ENCODE peak calls at places on chromosomes 3 and 15, in six cellular contexts. O is breast epithelium, J is esophagus squamous epithelium, X is left ventricle myocardium inferior, G is right atrium auricular region, F is ovary. A is an unnamed sample. For H3K27me3, the result is how much of the 10 kb centered on the place peaks cover.

GRCh38 chr3:126113733-126114132 is 29.8 kb upstream of the SLC41A3 start:
- DNase-seq in G (no peak), F (no peak), J (no peak), X (no peak), O (no peak), A (no peak)

GRCh38 chr3:34878488-34878887 is 760.8 kb upstream of the ARPP21 start:
- DNase-seq in G (no peak), O (no peak), X (no peak), F (no peak), J (no peak), A (no peak)

GRCh38 chr15:92524161-92524560 is 130.5 kb downstream of the ST8SIA2 start:
- DNase-seq in F (no peak), J (no peak), G (no peak), O (no peak), X (no peak), A (no peak)

GRCh38 chr3:129624347-129625070 is 18.0 kb upstream of the PLXND1 start:
- DNase-seq in G (no peak), J (no peak), X (peak), O (peak), F (no peak), A (peak)

GRCh38 chr3:48433472-48434118 is 3.7 kb upstream of the PLXNB1 start:
- DNase-seq in F (peak), G (peak), X (no peak), O (no peak), J (no peak), A (peak)

GRCh38 chr3:39639344-39640236 is 169.8 kb upstream of the MYRIP start:
- DNase-seq in G (peak), F (no peak), O (no peak), J (no peak), X (no peak), A (no peak)

GRCh38 chr15:23069496-23070166 is 30.3 kb upstream of the TUBGCP5 start:
- DNase-seq in O (no peak), J (no peak), G (no peak), X (no peak), F (no peak), A (no peak)

GRCh38 chr3:151751161-151751560 is 17.4 kb downstream of the AADACL2 start:
- DNase-seq in X (no peak), J (no peak), G (no peak), O (no peak), F (no peak), A (no peak)

GRCh38 chr3:113132571-113132996 is 78.8 kb upstream of the BOC start:
- DNase-seq in G (no peak), F (no peak), J (no peak), O (no peak), X (no peak), A (no peak)

GRCh38 chr15:32775103-32775502 is 57.3 kb downstream of the GREM1 start:
- DNase-seq in J (no peak), X (no peak), F (no peak), O (no peak), G (no peak), A (no peak)

GRCh38 chr3:151156618-151157216 is 46.3 kb downstream of the GPR171 start:
- DNase-seq in X (no peak), J (no peak), O (no peak), F (no peak), G (no peak), A (no peak)

GRCh38 chr15:74587924-74588323 is 27.7 kb upstream of the CLK3 start:
- DNase-seq in O (no peak), J (no peak), G (no peak), F (no peak), X (no peak), A (no peak)

GRCh38 chr15:56428821-56429458 is 36.0 kb downstream of the MNS1 start:
- DNase-seq in F (no peak), X (no peak), O (no peak), J (no peak), G (no peak), A (no peak)

GRCh38 chr3:27094721-27095120 is 274.5 kb downstream of the NEK10 start:
- DNase-seq in F (no peak), O (no peak), G (no peak), X (no peak), J (no peak), A (no peak)

GRCh38 chr15:60523056-60523455 is 44.1 kb upstream of the ICE2 start:
- DNase-seq in J (no peak), O (no peak), G (no peak), F (no peak), X (no peak), A (no peak)

GRCh38 chr3:122350814-122351418 is 25.9 kb downstream of the CSTA start:
- DNase-seq in F (no peak), G (no peak), J (no peak), O (no peak), X (no peak), A (no peak)

GRCh38 chr15:68464451-68465090 is 32.6 kb upstream of the ITGA11 start:
- DNase-seq in F (no peak), J (no peak), G (peak), X (no peak), O (no peak), A (no peak)

GRCh38 chr3:144128117-144128892 is 156.7 kb downstream of the DIPK2A start:
- DNase-seq in O (no peak), J (no peak), F (no peak), X (no peak), G (no peak), A (no peak)

GRCh38 chr15:80778964-80779657 is at the start of gene CEMIP:
- DNase-seq in G (peak), J (no peak), X (peak), O (peak), F (peak), A (peak)

GRCh38 chr3:169085827-169086226 is 577.7 kb downstream of the MECOM start:
- DNase-seq in G (no peak), X (no peak), O (no peak), F (no peak), J (no peak), A (no peak)

GRCh38 chr15:70252936-70253280 is 155.2 kb upstream of the TLE3 start:
- DNase-seq in F (no peak), G (no peak), O (no peak), X (no peak), J (no peak), A (no peak)

GRCh38 chr3:190404715-190405114 is 16.8 kb downstream of the CLDN16 start:
- DNase-seq in J (no peak), O (no peak), F (no peak), G (no peak), X (no peak), A (no peak)

GRCh38 chr3:190401943-190402342 is 14.0 kb downstream of the CLDN16 start:
- DNase-seq in X (no peak), J (no peak), G (no peak), O (no peak), F (no peak), A (no peak)

GRCh38 chr3:190399677-190400076 is 11.7 kb downstream of the CLDN16 start:
- DNase-seq in X (no peak), F (no peak), G (no peak), J (no peak), O (no peak), A (no peak)
- TF ChIP-seq CTCF in X (no peak), F (no peak), G (no peak), J (no peak), O (no peak), A (no peak)

GRCh38 chr15:79089331-79089889 is 1.2 kb downstream of the RASGRF1 start:
- DNase-seq in F (no peak), J (no peak), G (peak), O (no peak), X (no peak), A (peak)

GRCh38 chr15:79089890-79090486 is 592 bp downstream of the RASGRF1 start:
- DNase-seq in G (peak), X (no peak), F (no peak), J (no peak), O (no peak), A (peak)

GRCh38 chr15:79088426-79089205 is 2.0 kb downstream of the RASGRF1 start:
- DNase-seq in F (no peak), O (no peak), J (no peak), G (peak), X (no peak), A (peak)

GRCh38 chr15:79084308-79084968 is 6.1 kb downstream of the RASGRF1 start:
- DNase-seq in X (no peak), F (no peak), O (no peak), G (no peak), J (no peak), A (peak)

DNA sequence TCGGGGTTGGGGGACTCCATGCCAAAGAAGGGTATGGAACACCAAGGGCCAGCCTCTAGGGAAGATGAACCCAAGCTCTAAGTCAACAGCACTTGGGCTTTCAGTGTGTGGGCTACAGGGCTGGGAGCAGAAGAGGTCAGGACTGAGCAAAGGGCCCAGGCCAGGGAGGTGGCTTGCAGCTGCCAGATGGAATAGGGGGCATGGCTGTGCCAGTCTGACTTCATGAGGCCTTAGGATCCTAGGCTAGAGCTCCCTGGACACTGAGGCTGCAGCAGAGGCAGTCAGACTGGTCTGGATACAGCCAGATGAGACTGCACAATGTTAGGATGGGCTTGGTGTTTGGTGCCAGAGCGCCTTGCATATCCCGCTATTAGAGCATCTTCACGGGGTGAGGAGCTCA is 3.8 kb downstream of the RASGRF1 start:
- DNase-seq in O (no peak), F (no peak), G (no peak), J (no peak), X (no peak), A (peak)
- H3K27me3 ChIP-seq in O (half or more), F (under half), G (under half), J (under half), X (half or more), A (under half)

GRCh38 chr3:4498446-4498845 is 5.3 kb downstream of the ITPR1 start:
- DNase-seq in X (no peak), F (no peak), O (no peak), J (no peak), G (no peak), A (no peak)
- TF ChIP-seq CTCF in X (no peak), F (no peak), O (no peak), J (no peak), G (no peak), A (no peak)

DNA sequence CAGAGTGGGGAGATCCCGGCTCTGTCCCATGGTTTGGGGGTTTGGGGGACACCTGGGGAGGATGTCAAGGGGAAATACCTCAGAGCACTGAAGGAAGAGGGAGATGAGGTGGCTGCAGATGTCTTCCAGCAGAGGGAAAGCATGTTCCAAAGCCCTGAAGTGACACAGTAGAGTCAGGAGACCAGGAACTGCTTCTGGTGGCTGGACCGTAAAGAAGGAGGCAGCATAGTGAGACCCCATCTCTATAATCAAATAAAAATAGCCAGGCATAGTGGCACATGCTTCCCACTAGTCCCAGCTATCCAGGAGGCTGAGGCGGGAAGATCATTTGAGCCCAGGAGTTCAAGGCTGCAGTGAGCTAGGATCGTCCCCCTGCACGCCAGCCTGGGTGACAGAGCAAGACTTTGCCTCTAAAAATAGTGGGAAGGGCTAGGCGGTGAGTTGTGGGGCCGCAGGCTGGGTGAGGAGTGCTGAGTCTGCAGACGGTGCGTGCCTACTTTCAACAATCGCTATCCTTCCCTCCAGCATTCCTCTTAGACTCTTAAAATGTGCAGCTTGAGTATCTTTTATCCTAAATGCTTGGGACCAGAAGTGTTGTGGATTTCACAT is 26.2 kb downstream of the HES1 start:
- DNase-seq in O (no peak), G (no peak), X (no peak), J (no peak), F (no peak), A (no peak)
- H3K27me3 ChIP-seq in O (under half), G (under half), X (under half), J (under half), F (under half), A (under half)

GRCh38 chr3:51306093-51306492 is 79.0 kb upstream of the MANF start:
- DNase-seq in G (no peak), J (no peak), X (no peak), F (no peak), O (no peak), A (no peak)

GRCh38 chr3:51307458-51307857 is 77.6 kb upstream of the MANF start:
- DNase-seq in O (no peak), F (no peak), X (no peak), G (no peak), J (no peak), A (no peak)

GRCh38 chr3:51311055-51311454 is 74.0 kb upstream of the MANF start:
- DNase-seq in F (no peak), O (no peak), J (no peak), G (no peak), X (no peak), A (no peak)
- TF ChIP-seq CTCF in F (no peak), O (peak), J (no peak), G (peak), X (peak), A (peak)

GRCh38 chr15:89406218-89406716 is 71.6 kb upstream of the POLG start:
- DNase-seq in X (no peak), O (no peak), J (no peak), G (no peak), F (no peak), A (no peak)
- H3K27me3 ChIP-seq in X (half or more), O (half or more), J (under half), G (half or more), F (under half), A (half or more)

GRCh38 chr3:55002416-55002930 is 74.6 kb upstream of the LRTM1 start:
- DNase-seq in O (no peak), G (no peak), J (no peak), F (no peak), X (no peak), A (no peak)
- TF ChIP-seq CTCF in O (no peak), G (no peak), J (no peak), F (no peak), X (no peak), A (no peak)

GRCh38 chr15:82650046-82650670 is 3.0 kb upstream of the CPEB1 start:
- DNase-seq in O (no peak), F (no peak), X (no peak), G (no peak), J (no peak), A (no peak)
- H3K27me3 ChIP-seq in O (under half), F (under half), X (half or more), G (under half), J (under half), A (under half)

GRCh38 chr3:114376091-114376490 is 82.3 kb downstream of the TIGIT start:
- DNase-seq in X (no peak), G (no peak), J (no peak), F (no peak), O (no peak), A (no peak)

GRCh38 chr3:114365909-114366308 is 72.1 kb downstream of the TIGIT start:
- DNase-seq in F (no peak), X (no peak), G (no peak), J (no peak), O (no peak), A (no peak)

GRCh38 chr3:114365268-114365667 is 71.4 kb downstream of the TIGIT start:
- DNase-seq in G (no peak), F (no peak), X (no peak), O (no peak), J (no peak), A (no peak)

GRCh38 chr3:114374433-114374832 is 80.6 kb downstream of the TIGIT start:
- DNase-seq in F (no peak), X (no peak), G (no peak), J (no peak), O (no peak), A (no peak)

GRCh38 chr3:114370537-114371174 is 76.8 kb downstream of the TIGIT start:
- DNase-seq in J (no peak), G (no peak), X (no peak), F (no peak), O (no peak), A (no peak)
- TF ChIP-seq CTCF in J (no peak), G (no peak), X (no peak), F (no peak), O (no peak), A (peak)

GRCh38 chr3:123480428-123480827 is 31.5 kb upstream of the ADCY5 start:
- DNase-seq in J (no peak), O (no peak), F (no peak), G (no peak), X (no peak), A (no peak)

GRCh38 chr3:123476967-123477750 is 28.3 kb upstream of the ADCY5 start:
- DNase-seq in F (no peak), G (no peak), J (no peak), X (no peak), O (no peak), A (no peak)

GRCh38 chr3:123479891-123480290 is 31.0 kb upstream of the ADCY5 start:
- DNase-seq in O (no peak), G (no peak), X (no peak), J (no peak), F (no peak), A (no peak)

GRCh38 chr3:123478314-123478713 is 29.4 kb upstream of the ADCY5 start:
- DNase-seq in O (no peak), J (no peak), G (no peak), F (no peak), X (no peak), A (no peak)

GRCh38 chr3:123475786-123476185 is 26.9 kb upstream of the ADCY5 start:
- DNase-seq in G (no peak), X (no peak), J (no peak), O (no peak), F (no peak), A (no peak)
- H3K27me3 ChIP-seq in G (under half), X (under half), J (under half), O (under half), F (under half), A (under half)